ENCODE peak calls at places on chromosomes 12 and 14, in five cellular contexts. W is heart left ventricle, Z is NCI-H146, U is NCI-H226, B is fibroblast of pulmonary artery. G is an unnamed sample.

GRCh38 chr14:71333705-71334104 is 426.4 kb downstream of the PCNX1 start:
- DNase-seq in W (no peak), Z (no peak), U (no peak), B (no peak), G (no peak)

GRCh38 chr14:29442720-29443119 is 484.9 kb downstream of the PRKD1 start:
- DNase-seq in W (no peak), Z (no peak), U (peak; percentile 31), B (peak; percentile 65), G (no peak)

GRCh38 chr12:50112456-50113218 is 601 bp downstream of the COX14 start:
- DNase-seq in W (no peak), Z (peak; percentile 81), U (peak; percentile 62), B (no peak), G (no peak)

GRCh38 chr14:91399868-91400640 is 17.6 kb downstream of the CCDC88C start:
- DNase-seq in W (no peak), Z (no peak), U (no peak), B (no peak), G (no peak)

GRCh38 chr14:32469388-32470160 is 140.5 kb downstream of the AKAP6 start:
- DNase-seq in W (no peak), Z (peak; percentile 30), U (peak; percentile 11), B (peak; percentile 78), G (peak; percentile 72)

GRCh38 chr12:133215724-133216123 is 20.0 kb downstream of the ANHX start:
- DNase-seq in W (no peak), Z (no peak), U (no peak), B (no peak), G (no peak)

GRCh38 chr12:66132408-66132807 is 1.9 kb upstream of the LLPH start:
- DNase-seq in W (peak; percentile 27), Z (no peak), U (peak; percentile 91), B (peak; percentile 82), G (no peak)

GRCh38 chr14:72608391-72609204 is 285.3 kb downstream of the DPF3 start:
- DNase-seq in W (no peak), Z (no peak), U (peak; percentile 90), B (peak; percentile 85), G (no peak)

GRCh38 chr12:91109148-91109564 is 2.1 kb downstream of the LUM start:
- DNase-seq in W (peak; percentile 72), Z (peak; percentile 22), U (peak; percentile 81), B (peak; percentile 77), G (peak; percentile 41)

GRCh38 chr14:64684091-64684490 is 20.1 kb upstream of the PLEKHG3 start:
- DNase-seq in W (peak; percentile 66), Z (no peak), U (no peak), B (peak; percentile 53), G (no peak)

GRCh38 chr14:28661171-28661772 is 105.3 kb upstream of the FOXG1 start:
- DNase-seq in W (no peak), Z (peak; percentile 70), U (no peak), B (peak; percentile 80), G (no peak)

GRCh38 chr12:104792570-104792969 is 165.5 kb downstream of the SLC41A2 start:
- DNase-seq in W (no peak), Z (no peak), U (peak; percentile 84), B (peak; percentile 85), G (no peak)

GRCh38 chr14:104246401-104247335 is 108.3 kb downstream of the KIF26A start:
- DNase-seq in W (no peak), Z (no peak), U (no peak), B (no peak), G (no peak)

G was measured in NCI-H1417.